ENCODE peak calls at places on chromosome 9, in nine cellular contexts. One of them, this sample, is unnamed.
A peak's percentile ranks its signal among the peaks of the same experiment; 100 is the strongest.

GRCh38 chr9:83477120-83477519 is 61.1 kb downstream of the FRMD3 start:
- DNase-seq in T47D: no peak
- DNase-seq in HTR-8/SVneo: no peak
- DNase-seq in IMR-90: no peak
- DNase-seq in Jurkat, Clone E6-1: no peak
- DNase-seq in heart right ventricle: no peak
- DNase-seq in neural progenitor cell: no peak
- DNase-seq in EL: no peak
- DNase-seq in stimulated activated naive CD4-positive, alpha-beta T cell: no peak
- DNase-seq in this sample: no peak

GRCh38 chr9:135479469-135480052 is at the start of gene PPP1R26:
- DNase-seq in heart right ventricle: peak; percentile 34
- DNase-seq in Jurkat, Clone E6-1: no peak
- DNase-seq in HTR-8/SVneo: peak; percentile 45
- DNase-seq in EL: no peak
- DNase-seq in stimulated activated naive CD4-positive, alpha-beta T cell: no peak
- DNase-seq in T47D: peak; percentile 42
- DNase-seq in IMR-90: no peak
- DNase-seq in neural progenitor cell: peak; percentile 74
- DNase-seq in this sample: no peak

GRCh38 chr9:136543830-136544548 is 1.9 kb downstream of the NOTCH1 start:
- DNase-seq in neural progenitor cell: no peak
- DNase-seq in IMR-90: no peak
- DNase-seq in HTR-8/SVneo: no peak
- DNase-seq in heart right ventricle: no peak
- DNase-seq in T47D: no peak
- DNase-seq in stimulated activated naive CD4-positive, alpha-beta T cell: no peak
- DNase-seq in EL: no peak
- DNase-seq in Jurkat, Clone E6-1: no peak
- DNase-seq in this sample: no peak

GRCh38 chr9:134637241-134637640 is 4.4 kb upstream of the COL5A1 start:
- DNase-seq in HTR-8/SVneo: no peak
- DNase-seq in T47D: no peak
- DNase-seq in IMR-90: no peak
- DNase-seq in EL: peak; percentile 28
- DNase-seq in Jurkat, Clone E6-1: no peak
- DNase-seq in stimulated activated naive CD4-positive, alpha-beta T cell: no peak
- DNase-seq in neural progenitor cell: no peak
- DNase-seq in heart right ventricle: no peak
- DNase-seq in this sample: no peak

GRCh38 chr9:105329729-105330082 is 85.3 kb downstream of the SLC44A1 start:
- DNase-seq in HTR-8/SVneo: no peak
- DNase-seq in Jurkat, Clone E6-1: no peak
- DNase-seq in stimulated activated naive CD4-positive, alpha-beta T cell: no peak
- DNase-seq in heart right ventricle: no peak
- DNase-seq in neural progenitor cell: no peak
- DNase-seq in IMR-90: no peak
- DNase-seq in EL: no peak
- DNase-seq in T47D: no peak
- DNase-seq in this sample: no peak

GRCh38 chr9:134130503-134131375 is 5.1 kb upstream of the WDR5 start:
- DNase-seq in EL: no peak
- DNase-seq in Jurkat, Clone E6-1: no peak
- DNase-seq in HTR-8/SVneo: no peak
- DNase-seq in T47D: peak; percentile 78
- DNase-seq in heart right ventricle: peak; percentile 55
- DNase-seq in stimulated activated naive CD4-positive, alpha-beta T cell: no peak
- DNase-seq in neural progenitor cell: peak; percentile 90
- DNase-seq in IMR-90: peak; percentile 11
- DNase-seq in this sample: no peak

GRCh38 chr9:98708103-98708932 is 417 bp downstream of the GABBR2 start:
- DNase-seq in heart right ventricle: no peak
- DNase-seq in EL: no peak
- DNase-seq in stimulated activated naive CD4-positive, alpha-beta T cell: no peak
- DNase-seq in Jurkat, Clone E6-1: no peak
- DNase-seq in IMR-90: no peak
- DNase-seq in T47D: no peak
- DNase-seq in neural progenitor cell: no peak
- DNase-seq in HTR-8/SVneo: no peak
- DNase-seq in this sample: no peak

GRCh38 chr9:105500108-105500766 is 52.4 kb downstream of the FSD1L start:
- DNase-seq in heart right ventricle: no peak
- DNase-seq in neural progenitor cell: no peak
- DNase-seq in EL: no peak
- DNase-seq in Jurkat, Clone E6-1: no peak
- DNase-seq in T47D: no peak
- DNase-seq in HTR-8/SVneo: no peak
- DNase-seq in stimulated activated naive CD4-positive, alpha-beta T cell: no peak
- DNase-seq in IMR-90: peak; percentile 12
- DNase-seq in this sample: no peak

GRCh38 chr9:130174920-130175321 is 2.7 kb downstream of the NCS1 start:
- DNase-seq in IMR-90: no peak
- DNase-seq in stimulated activated naive CD4-positive, alpha-beta T cell: no peak
- DNase-seq in EL: no peak
- DNase-seq in HTR-8/SVneo: no peak
- DNase-seq in Jurkat, Clone E6-1: no peak
- DNase-seq in neural progenitor cell: no peak
- DNase-seq in heart right ventricle: no peak
- DNase-seq in T47D: no peak
- DNase-seq in this sample: no peak

GRCh38 chr9:95510610-95511231 is 6.0 kb downstream of the PTCH1 start:
- DNase-seq in EL: peak; percentile 97
- DNase-seq in stimulated activated naive CD4-positive, alpha-beta T cell: peak; percentile 75
- DNase-seq in neural progenitor cell: peak; percentile 99
- DNase-seq in heart right ventricle: peak; percentile 88
- DNase-seq in Jurkat, Clone E6-1: peak; percentile 91
- DNase-seq in HTR-8/SVneo: peak; percentile 81
- DNase-seq in T47D: peak; percentile 62
- DNase-seq in IMR-90: peak; percentile 97
- DNase-seq in this sample: peak; percentile 87

GRCh38 chr9:16429671-16430070 is 440.8 kb downstream of the BNC2 start:
- DNase-seq in HTR-8/SVneo: no peak
- DNase-seq in neural progenitor cell: peak; percentile 73
- DNase-seq in Jurkat, Clone E6-1: no peak
- DNase-seq in heart right ventricle: no peak
- DNase-seq in T47D: no peak
- DNase-seq in EL: no peak
- DNase-seq in stimulated activated naive CD4-positive, alpha-beta T cell: no peak
- DNase-seq in IMR-90: no peak
- DNase-seq in this sample: no peak

GRCh38 chr9:115524467-115525059 is 406.6 kb upstream of the TNC start:
- DNase-seq in HTR-8/SVneo: peak; percentile 29
- DNase-seq in EL: peak; percentile 75
- DNase-seq in heart right ventricle: peak; percentile 31
- DNase-seq in stimulated activated naive CD4-positive, alpha-beta T cell: peak; percentile 1
- DNase-seq in neural progenitor cell: peak; percentile 75
- DNase-seq in Jurkat, Clone E6-1: peak; percentile 23
- DNase-seq in IMR-90: peak; percentile 77
- DNase-seq in T47D: peak; percentile 16
- DNase-seq in this sample: peak; percentile 10

GRCh38 chr9:126558051-126558665 is 55.6 kb upstream of the LMX1B start:
- DNase-seq in heart right ventricle: peak; percentile 48
- DNase-seq in T47D: peak; percentile 88
- DNase-seq in HTR-8/SVneo: peak; percentile 72
- DNase-seq in EL: peak; percentile 38
- DNase-seq in Jurkat, Clone E6-1: peak; percentile 39
- DNase-seq in neural progenitor cell: peak; percentile 68
- DNase-seq in stimulated activated naive CD4-positive, alpha-beta T cell: peak; percentile 11
- DNase-seq in IMR-90: peak; percentile 22
- DNase-seq in this sample: peak; percentile 82

GRCh38 chr9:130150779-130151381 is 21.3 kb upstream of the NCS1 start:
- DNase-seq in HTR-8/SVneo: no peak
- DNase-seq in IMR-90: peak; percentile 74
- DNase-seq in neural progenitor cell: no peak
- DNase-seq in heart right ventricle: no peak
- DNase-seq in T47D: no peak
- DNase-seq in EL: peak; percentile 70
- DNase-seq in Jurkat, Clone E6-1: no peak
- DNase-seq in stimulated activated naive CD4-positive, alpha-beta T cell: no peak
- DNase-seq in this sample: no peak

GRCh38 chr9:128689820-128690683 is 1.0 kb downstream of the SET start:
- DNase-seq in T47D: peak; percentile 75
- DNase-seq in neural progenitor cell: peak; percentile 79
- DNase-seq in IMR-90: peak; percentile 37
- DNase-seq in heart right ventricle: peak; percentile 52
- DNase-seq in stimulated activated naive CD4-positive, alpha-beta T cell: peak; percentile 23
- DNase-seq in Jurkat, Clone E6-1: peak; percentile 56
- DNase-seq in HTR-8/SVneo: no peak
- DNase-seq in EL: peak; percentile 54
- DNase-seq in this sample: peak; percentile 71

GRCh38 chr9:71909887-71910601 is 949 bp downstream of the ABHD17B start:
- DNase-seq in HTR-8/SVneo: no peak
- DNase-seq in Jurkat, Clone E6-1: no peak
- DNase-seq in heart right ventricle: peak; percentile 70
- DNase-seq in stimulated activated naive CD4-positive, alpha-beta T cell: peak; percentile 10
- DNase-seq in T47D: no peak
- DNase-seq in EL: peak; percentile 52
- DNase-seq in neural progenitor cell: peak; percentile 86
- DNase-seq in IMR-90: peak; percentile 20
- DNase-seq in this sample: peak; percentile 41

GRCh38 chr9:116633444-116633843 is 53.7 kb upstream of the TRIM32 start:
- DNase-seq in HTR-8/SVneo: no peak
- DNase-seq in neural progenitor cell: no peak
- DNase-seq in stimulated activated naive CD4-positive, alpha-beta T cell: no peak
- DNase-seq in heart right ventricle: peak; percentile 19
- DNase-seq in Jurkat, Clone E6-1: no peak
- DNase-seq in EL: no peak
- DNase-seq in IMR-90: no peak
- DNase-seq in T47D: no peak
- DNase-seq in this sample: no peak

GRCh38 chr9:28598396-28598795 is 1025.1 kb upstream of the C9orf72 start:
- DNase-seq in Jurkat, Clone E6-1: no peak
- DNase-seq in heart right ventricle: no peak
- DNase-seq in neural progenitor cell: peak; percentile 21
- DNase-seq in HTR-8/SVneo: no peak
- DNase-seq in EL: no peak
- DNase-seq in T47D: no peak
- DNase-seq in stimulated activated naive CD4-positive, alpha-beta T cell: no peak
- DNase-seq in IMR-90: no peak
- DNase-seq in this sample: no peak

GRCh38 chr9:91783876-91784672 is 166.0 kb downstream of the ROR2 start:
- DNase-seq in Jurkat, Clone E6-1: no peak
- DNase-seq in stimulated activated naive CD4-positive, alpha-beta T cell: no peak
- DNase-seq in HTR-8/SVneo: no peak
- DNase-seq in IMR-90: no peak
- DNase-seq in EL: no peak
- DNase-seq in T47D: no peak
- DNase-seq in heart right ventricle: no peak
- DNase-seq in neural progenitor cell: no peak
- DNase-seq in this sample: no peak

GRCh38 chr9:14180077-14180941 is 133.6 kb downstream of the NFIB start:
- DNase-seq in IMR-90: no peak
- DNase-seq in stimulated activated naive CD4-positive, alpha-beta T cell: no peak
- DNase-seq in HTR-8/SVneo: no peak
- DNase-seq in Jurkat, Clone E6-1: no peak
- DNase-seq in heart right ventricle: peak; percentile 44
- DNase-seq in T47D: no peak
- DNase-seq in EL: no peak
- DNase-seq in neural progenitor cell: no peak
- DNase-seq in this sample: no peak

GRCh38 chr9:121700165-121700830 is 48.9 kb downstream of the DAB2IP start:
- DNase-seq in T47D: peak; percentile 70
- DNase-seq in neural progenitor cell: peak; percentile 69
- DNase-seq in IMR-90: peak; percentile 48
- DNase-seq in stimulated activated naive CD4-positive, alpha-beta T cell: no peak
- DNase-seq in Jurkat, Clone E6-1: no peak
- DNase-seq in heart right ventricle: peak; percentile 60
- DNase-seq in EL: peak; percentile 58
- DNase-seq in HTR-8/SVneo: peak; percentile 49
- DNase-seq in this sample: peak; percentile 40